ENCODE peak calls at places on chromosomes 2 and 18, in nine cellular contexts. A is Peyer's patch, Z is tibial nerve, D is tibial artery, M is right atrium auricular region, Y is stomach, V is lower lobe of right lung, R is gastrocnemius medialis, U is AG04450. L is an unnamed sample.

GRCh38 chr18:62505669-62506494 is 16.9 kb upstream of the ZCCHC2 start:
- DNase-seq in Z (no peak), U (no peak), Y (no peak), M (no peak), A (no peak), V (no peak), D (no peak), R (no peak), L (peak; percentile 61)

GRCh38 chr2:9230881-9231280 is 24.3 kb downstream of the ASAP2 start:
- DNase-seq in M (no peak), U (no peak), V (no peak), A (no peak), R (no peak), D (no peak), Y (no peak), Z (no peak), L (no peak)

GRCh38 chr2:112996635-112997034 is 8.6 kb upstream of the IL36A start:
- DNase-seq in R (no peak), A (peak; percentile 56), U (no peak), Z (no peak), M (no peak), D (no peak), V (no peak), Y (no peak), L (peak; percentile 69)

GRCh38 chr2:42854207-42854818 is 61.9 kb upstream of the HAAO start:
- DNase-seq in M (peak; percentile 72), V (no peak), A (no peak), U (no peak), D (peak; percentile 82), R (no peak), Z (peak; percentile 60), Y (no peak), L (no peak)

GRCh38 chr2:28270456-28271146 is 122.1 kb upstream of the FOSL2 start:
- DNase-seq in D (no peak), Z (no peak), M (no peak), V (no peak), Y (no peak), R (no peak), A (no peak), U (no peak), L (no peak)

GRCh38 chr18:56238576-56238975 is 399.8 kb downstream of the TXNL1 start:
- DNase-seq in A (no peak), D (no peak), V (no peak), R (no peak), M (no peak), U (no peak), Z (no peak), Y (no peak), L (no peak)

GRCh38 chr2:232354069-232354468 is 24.5 kb upstream of the ALPP start:
- DNase-seq in M (no peak), U (no peak), V (peak; percentile 12), Z (no peak), D (no peak), Y (no peak), A (no peak), R (no peak), L (no peak)

GRCh38 chr2:96868555-96869280 is 1.2 kb downstream of the SEMA4C start:
- DNase-seq in R (peak; percentile 68), U (peak; percentile 83), M (peak; percentile 92), Z (peak; percentile 85), Y (peak; percentile 75), D (peak; percentile 97), V (peak; percentile 89), A (peak; percentile 65), L (peak; percentile 64)

GRCh38 chr2:11483806-11484147 is 17.8 kb upstream of the E2F6 start:
- DNase-seq in V (no peak), A (no peak), Z (no peak), Y (no peak), U (no peak), D (no peak), R (no peak), M (no peak), L (no peak)

GRCh38 chr2:212037062-212037461 is 501.5 kb downstream of the ERBB4 start:
- DNase-seq in Y (no peak), R (no peak), D (no peak), M (no peak), V (no peak), Z (no peak), A (no peak), U (no peak), L (no peak)

GRCh38 chr18:31721596-31721995 is 37.2 kb upstream of the B4GALT6 start:
- DNase-seq in M (no peak), Z (no peak), Y (no peak), V (no peak), A (no peak), R (no peak), D (no peak), U (no peak), L (no peak)

GRCh38 chr2:211766689-211767088 is 771.9 kb downstream of the ERBB4 start:
- DNase-seq in M (no peak), D (no peak), V (peak; percentile 59), U (no peak), Z (no peak), Y (peak; percentile 71), R (no peak), A (no peak), L (no peak)

GRCh38 chr2:160652236-160652635 is 158.6 kb upstream of the RBMS1 start:
- DNase-seq in M (peak; percentile 74), R (no peak), A (peak; percentile 55), D (no peak), V (peak; percentile 58), Z (no peak), U (no peak), Y (no peak), L (peak; percentile 62)
- H3K27me3 ChIP-seq in M (no peaks in the 10 kb centered on the region), R (no peaks in the 10 kb centered on the region), A (no peaks in the 10 kb centered on the region), D (no peaks in the 10 kb centered on the region), V (no peaks in the 10 kb centered on the region), Z (no peaks in the 10 kb centered on the region), U (no peaks in the 10 kb centered on the region), Y (no peaks in the 10 kb centered on the region), L (no peaks in the 10 kb centered on the region)

GRCh38 chr2:36356199-36356989 is 816 bp downstream of the CRIM1 start:
- DNase-seq in Y (peak; percentile 55), A (no peak), D (peak; percentile 77), Z (peak; percentile 21), U (no peak), R (peak; percentile 20), V (peak; percentile 78), M (no peak), L (no peak)

GRCh38 chr2:36356990-36357505 is 1.5 kb downstream of the CRIM1 start:
- DNase-seq in Y (no peak), A (no peak), R (no peak), M (no peak), Z (no peak), U (no peak), D (no peak), V (no peak), L (no peak)

GRCh38 chr2:36359006-36359580 is 3.5 kb downstream of the CRIM1 start:
- DNase-seq in V (no peak), Z (no peak), Y (no peak), U (no peak), A (no peak), R (no peak), M (no peak), D (no peak), L (no peak)

GRCh38 chr2:36358317-36358659 is 2.7 kb downstream of the CRIM1 start:
- DNase-seq in V (no peak), Y (no peak), D (no peak), U (no peak), M (no peak), R (no peak), A (no peak), Z (no peak), L (no peak)

DNA sequence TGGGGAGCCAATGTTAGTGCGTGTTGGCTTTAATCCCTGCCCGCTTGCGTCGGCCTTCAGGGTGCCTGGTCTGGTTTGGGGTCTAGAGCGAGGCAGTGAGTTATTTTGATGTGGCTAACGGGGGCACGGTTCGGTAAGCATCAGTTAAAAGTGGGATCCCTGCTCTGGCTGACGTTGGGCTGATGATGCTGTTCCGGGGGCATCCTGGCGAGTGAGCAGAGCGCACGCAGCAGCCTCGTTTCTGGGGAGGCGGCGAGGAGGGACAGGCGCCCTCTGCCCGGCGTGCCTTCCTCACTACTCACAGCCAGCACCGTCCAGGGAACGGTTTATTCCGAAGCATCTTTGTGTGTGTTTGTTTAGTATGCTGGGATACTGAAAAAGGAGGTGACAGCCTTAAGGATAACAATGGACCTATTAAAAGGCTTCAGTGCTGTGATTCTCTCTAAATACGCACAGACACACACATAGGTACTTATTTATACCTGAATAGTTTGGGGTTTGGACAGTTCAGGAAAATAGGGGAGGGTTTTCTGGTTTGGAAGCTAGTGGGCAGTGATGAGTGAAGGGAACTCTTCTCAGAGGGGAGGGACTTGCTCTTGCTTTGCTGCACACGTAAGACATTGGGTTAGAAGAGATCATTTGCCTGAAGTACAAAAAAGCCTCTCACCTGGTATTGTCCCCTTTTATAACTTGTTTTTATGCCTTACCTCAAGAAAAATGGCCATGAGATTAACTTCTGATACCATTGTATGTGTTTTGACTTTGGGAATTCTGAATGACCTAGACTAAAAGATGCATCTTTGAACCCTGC is 2.1 kb downstream of the CRIM1 start:
- DNase-seq in D (peak; percentile 77), Y (no peak), A (no peak), R (peak; percentile 56), U (peak; percentile 42), V (no peak), Z (no peak), M (no peak), L (no peak)
- TF ChIP-seq CTCF in D (no peak), Y (no peak), A (no peak), R (peak; percentile 47), U (peak; percentile 76), V (peak; percentile 39), Z (peak; percentile 43), M (peak; percentile 18), L (no peak)

GRCh38 chr2:68317971-68318685 is 1.6 kb downstream of the CNRIP1 start:
- DNase-seq in U (no peak), V (no peak), D (no peak), Y (no peak), Z (no peak), M (no peak), R (no peak), A (no peak), L (no peak)
- H3K27ac ChIP-seq in U (peak overlapping the region; percentile 3), V (peak overlapping the region; percentile 93), D (peak overlapping the region; percentile 91), Y (peak overlapping the region; percentile 88), Z (no peak overlapping the region), M (peak overlapping the region; percentile 89), R (peak overlapping the region; percentile 88), A (peak overlapping the region; percentile 80), L (no peak overlapping the region)

DNA sequence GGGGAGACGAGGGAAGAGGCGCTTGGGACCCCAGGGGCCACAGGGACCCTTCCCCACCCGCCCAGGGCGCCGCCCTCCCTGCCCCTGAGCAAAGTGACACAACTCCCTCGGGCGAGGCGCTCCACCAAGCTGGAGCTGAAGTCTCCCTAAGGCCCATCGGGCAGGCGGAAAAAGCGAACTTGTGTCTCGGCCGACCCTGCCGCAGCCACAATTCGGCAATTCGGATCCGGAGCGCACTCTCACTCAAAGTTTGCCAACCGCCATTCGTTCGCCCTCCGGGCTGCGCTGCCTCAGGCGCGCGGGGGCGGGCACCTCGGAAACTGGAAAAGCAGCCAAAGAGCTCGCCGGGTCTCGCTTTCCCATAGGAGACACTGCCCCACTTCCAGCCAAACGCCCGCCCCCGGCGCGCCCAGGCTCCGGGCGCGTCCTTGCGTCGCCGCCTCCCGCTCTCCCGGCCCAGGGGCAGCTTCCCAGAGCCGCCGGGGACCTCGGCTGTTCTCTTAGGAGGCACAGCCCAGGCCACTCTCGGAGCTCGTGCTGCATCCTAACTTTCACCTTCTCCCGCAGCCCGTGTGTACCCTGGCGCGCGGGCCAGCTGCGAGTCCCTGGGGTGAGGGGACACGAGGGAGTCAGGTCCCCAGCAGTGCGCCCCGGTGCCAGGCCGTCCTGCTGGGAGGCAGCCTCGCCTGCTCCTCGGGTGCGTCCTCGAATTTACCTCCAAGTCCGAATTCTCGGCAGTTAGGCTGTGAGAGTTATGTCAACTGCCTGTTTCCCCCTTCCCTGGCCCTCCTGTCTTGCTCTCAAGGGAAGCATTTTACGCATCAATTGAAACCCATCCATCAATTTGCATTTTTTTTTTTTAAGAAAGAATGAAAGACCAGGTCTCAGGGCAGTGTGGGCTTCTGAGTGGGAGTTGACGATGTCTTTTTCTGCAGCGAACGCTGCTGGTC is 1.4 kb upstream of the KCTD1 start:
- DNase-seq in M (peak; percentile 68), V (peak; percentile 70), A (no peak), D (peak; percentile 89), R (peak; percentile 26), Y (peak; percentile 66), Z (peak; percentile 51), U (no peak), L (no peak)
- H3K27me3 ChIP-seq in M (no peaks in the 10 kb centered on the region), V (peaks cover 36% of the 10 kb centered on the region), A (peaks cover 11% of the 10 kb centered on the region), D (no peaks in the 10 kb centered on the region), R (peaks cover 28% of the 10 kb centered on the region), Y (peaks cover 15% of the 10 kb centered on the region), Z (peaks cover 9% of the 10 kb centered on the region), U (peaks cover 43% of the 10 kb centered on the region), L (peaks cover 52% of the 10 kb centered on the region)

L was measured in CD4-positive, alpha-beta T cell.